ENCODE peak calls at places on chromosomes 12 and 14, in seven cellular contexts. G is H9, E is neuronal stem cell, O is H1, P is mesendoderm, H is trophoblast cell, Y is IMR-90. D is an unnamed sample.

GRCh38 chr12:128583453-128583852 is 240.3 kb downstream of the SLC15A4 start:
- DNase-seq in G (peak; percentile 80), E (no peak), O (peak; percentile 63), P (peak; percentile 76), H (no peak), Y (no peak), D (no peak)

GRCh38 chr12:91072931-91073330 is 15.1 kb upstream of the KERA start:
- DNase-seq in G (no peak), E (no peak), O (no peak), P (no peak), H (no peak), Y (no peak), D (no peak)

GRCh38 chr14:66231823-66232222 is 254.3 kb upstream of the CCDC196 start:
- DNase-seq in G (no peak), E (no peak), O (no peak), P (no peak), H (no peak), Y (no peak), D (no peak)

GRCh38 chr12:32033411-32033810 is 73.2 kb upstream of the BICD1 start:
- DNase-seq in G (no peak), E (no peak), O (no peak), P (no peak), H (no peak), Y (no peak), D (no peak)

GRCh38 chr14:101843665-101844064 is 82.2 kb downstream of the PPP2R5C start:
- DNase-seq in G (no peak), E (no peak), O (no peak), P (peak; percentile 30), H (peak; percentile 24), Y (no peak), D (no peak)

GRCh38 chr12:19970116-19970515 is 398.2 kb upstream of the PDE3A start:
- DNase-seq in G (no peak), E (no peak), O (no peak), P (no peak), H (peak; percentile 84), Y (peak; percentile 61), D (peak; percentile 83)

GRCh38 chr12:59044791-59045190 is 124.5 kb upstream of the LRIG3 start:
- DNase-seq in G (no peak), E (no peak), O (no peak), P (no peak), H (peak; percentile 48), Y (no peak), D (no peak)

GRCh38 chr14:69540654-69541335 is 33.9 kb downstream of the CCDC177 start:
- DNase-seq in G (no peak), E (no peak), O (no peak), P (no peak), H (peak; percentile 50), Y (no peak), D (no peak)

GRCh38 chr12:1528791-1529190 is 65.6 kb downstream of the FBXL14 start:
- DNase-seq in G (peak; percentile 20), E (no peak), O (no peak), P (no peak), H (no peak), Y (no peak), D (no peak)

GRCh38 chr12:91618281-91618680 is 435.7 kb upstream of the DCN start:
- DNase-seq in G (no peak), E (no peak), O (no peak), P (no peak), H (peak; percentile 45), Y (no peak), D (no peak)

GRCh38 chr12:25884920-25885234 is 73.6 kb upstream of the RASSF8 start:
- DNase-seq in G (peak; percentile 61), E (no peak), O (peak; percentile 46), P (no peak), H (no peak), Y (no peak), D (no peak)

GRCh38 chr12:107130830-107131760 is 37.7 kb upstream of the CRY1 start:
- DNase-seq in G (no peak), E (no peak), O (no peak), P (no peak), H (no peak), Y (no peak), D (no peak)

GRCh38 chr12:52952082-52952801 is 3.3 kb downstream of the KRT18 start:
- DNase-seq in G (no peak), E (no peak), O (no peak), P (no peak), H (peak; percentile 40), Y (no peak), D (no peak)

GRCh38 chr14:79575032-79575431 is 636.3 kb downstream of the DIO2 start:
- DNase-seq in G (no peak), E (no peak), O (no peak), P (no peak), H (no peak), Y (no peak), D (no peak)

GRCh38 chr14:91406982-91407381 is 10.6 kb downstream of the CCDC88C start:
- DNase-seq in G (no peak), E (no peak), O (no peak), P (no peak), H (no peak), Y (no peak), D (no peak)

GRCh38 chr14:61140271-61140670 is 140.9 kb downstream of the TMEM30B start:
- DNase-seq in G (no peak), E (no peak), O (no peak), P (no peak), H (no peak), Y (peak; percentile 37), D (no peak)

GRCh38 chr12:132151145-132151765 is 7.0 kb downstream of the NOC4L start:
- DNase-seq in G (no peak), E (no peak), O (no peak), P (no peak), H (no peak), Y (no peak), D (no peak)

GRCh38 chr14:32693114-32693513 is 245.6 kb upstream of the NPAS3 start:
- DNase-seq in G (peak; percentile 29), E (no peak), O (no peak), P (peak; percentile 14), H (no peak), Y (peak; percentile 35), D (peak; percentile 57)

GRCh38 chr12:83759906-83760305 is 1073.2 kb downstream of the TMTC2 start:
- DNase-seq in G (no peak), E (no peak), O (no peak), P (no peak), H (no peak), Y (no peak), D (no peak)

GRCh38 chr12:83753205-83753604 is 1066.5 kb downstream of the TMTC2 start:
- DNase-seq in G (no peak), E (no peak), O (no peak), P (no peak), H (no peak), Y (no peak), D (no peak)

GRCh38 chr12:83763425-83763824 is 1076.7 kb downstream of the TMTC2 start:
- DNase-seq in G (no peak), E (no peak), O (no peak), P (no peak), H (no peak), Y (no peak), D (peak; percentile 44)

GRCh38 chr12:83753882-83754281 is 1067.2 kb downstream of the TMTC2 start:
- DNase-seq in G (no peak), E (no peak), O (no peak), P (no peak), H (no peak), Y (no peak), D (no peak)

GRCh38 chr12:83758889-83759631 is 1072.4 kb downstream of the TMTC2 start:
- DNase-seq in G (no peak), E (no peak), O (no peak), P (no peak), H (no peak), Y (no peak), D (no peak)
- H3K23ac ChIP-seq in G (no peak overlapping the region), E (no peak overlapping the region), O (no peak overlapping the region), P (no peak overlapping the region), H (no peak overlapping the region), Y (no peak overlapping the region), D (no peak overlapping the region)

DNA sequence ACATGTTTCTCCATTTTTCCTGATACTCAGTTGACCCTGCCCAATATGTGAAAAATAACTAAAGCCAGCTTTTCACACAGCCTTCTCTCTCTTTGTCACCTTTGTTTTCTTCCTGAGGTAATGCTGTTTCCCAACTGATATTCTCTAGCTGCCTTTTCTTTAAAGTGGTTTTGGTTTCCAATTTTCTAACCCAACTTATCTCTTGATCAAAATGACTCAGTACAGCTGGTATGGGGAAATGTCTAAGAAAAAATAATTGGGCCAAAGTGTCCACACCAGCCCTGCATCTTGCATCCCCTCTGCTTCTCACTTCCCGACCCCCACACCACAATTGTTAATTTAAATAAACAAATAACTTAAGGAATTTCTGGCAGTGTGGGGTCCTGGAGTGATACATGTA is 193.8 kb downstream of the SYT1 start:
- DNase-seq in G (no peak), E (no peak), O (no peak), P (peak; percentile 41), H (peak; percentile 58), Y (peak; percentile 46), D (peak; percentile 68)
- H3K23ac ChIP-seq in G (no peak overlapping the region), E (no peak overlapping the region), O (no peak overlapping the region), P (no peak overlapping the region), H (no peak overlapping the region), Y (peak overlapping the region; percentile 74), D (no peak overlapping the region)

GRCh38 chr12:41441180-41441579 is 253.1 kb downstream of the PDZRN4 start:
- DNase-seq in G (no peak), E (no peak), O (no peak), P (no peak), H (no peak), Y (no peak), D (no peak)
- H3K23ac ChIP-seq in G (no peak overlapping the region), E (no peak overlapping the region), O (no peak overlapping the region), P (no peak overlapping the region), H (no peak overlapping the region), Y (no peak overlapping the region), D (no peak overlapping the region)

DNA sequence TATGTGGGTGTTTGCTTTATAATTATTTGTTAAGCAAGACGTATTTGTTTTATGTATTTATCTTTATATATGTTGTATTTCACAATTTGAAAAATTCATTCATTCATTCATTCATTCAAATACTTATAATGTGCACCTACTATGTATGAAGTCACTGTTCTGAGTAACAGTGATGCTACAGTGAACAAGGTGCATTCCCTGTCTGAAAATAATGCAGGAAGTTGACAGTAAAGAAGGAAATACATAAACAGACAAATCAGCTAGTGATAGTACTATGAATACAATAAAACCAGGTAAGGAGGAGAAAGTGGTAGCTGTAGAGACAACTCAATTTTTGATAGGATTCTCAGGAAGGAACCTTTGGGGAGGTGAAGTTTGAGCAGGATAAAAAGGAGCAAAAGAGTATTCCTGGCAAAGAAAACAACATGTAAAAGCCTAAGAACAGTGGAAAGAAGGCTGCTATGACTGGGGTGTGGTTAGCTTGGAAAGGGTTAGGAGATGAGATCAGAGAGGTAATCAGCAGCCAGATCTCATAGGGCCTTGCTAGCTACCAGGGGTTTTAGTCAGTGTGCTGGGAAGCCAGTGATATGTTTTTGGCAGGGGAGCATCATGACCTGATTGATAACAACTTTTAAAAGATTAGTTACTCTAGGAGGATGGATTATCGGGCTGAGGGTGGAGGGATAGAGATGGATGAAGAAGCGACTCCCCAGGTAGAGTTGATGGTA is 17.4 kb downstream of the BICDL1 start:
- DNase-seq in G (no peak), E (no peak), O (no peak), P (peak; percentile 80), H (peak; percentile 55), Y (no peak), D (no peak)
- H3K23ac ChIP-seq in G (no peak overlapping the region), E (no peak overlapping the region), O (no peak overlapping the region), P (no peak overlapping the region), H (no peak overlapping the region), Y (no peak overlapping the region), D (no peak overlapping the region)

D was measured in mesenchymal stem cell.